ENCODE peak calls at places on chromosomes 16 and 17, in ten cellular contexts. Y, Q, G, O, H, C, X, M, A and V are unnamed samples.

GRCh38 chr17:37802061-37802460 is 57.2 kb upstream of the HNF1B start:
- DNase-seq in Y (no peak), Q (no peak), G (no peak), O (no peak), H (peak), C (no peak), X (no peak), M (no peak), A (no peak), V (no peak)

GRCh38 chr17:3475812-3476686 is at the start of gene ASPA:
- DNase-seq in Y (no peak), Q (no peak), G (no peak), O (no peak), H (no peak), C (no peak), X (no peak), M (no peak), A (no peak), V (peak)

GRCh38 chr17:52150935-52151334 is 7.6 kb downstream of the CA10 start:
- DNase-seq in Y (no peak), Q (no peak), G (no peak), O (no peak), H (no peak), C (no peak), X (no peak), M (no peak), A (no peak), V (no peak)

GRCh38 chr16:58187657-58188430 is 10.1 kb downstream of the CSNK2A2 start:
- DNase-seq in Y (no peak), Q (no peak), G (no peak), O (no peak), H (peak), C (no peak), X (no peak), M (no peak), A (no peak), V (no peak)

GRCh38 chr17:1785925-1786324 is 24.1 kb downstream of the SERPINF1 start:
- DNase-seq in Y (no peak), Q (no peak), G (no peak), O (no peak), H (no peak), C (no peak), X (no peak), M (no peak), A (no peak), V (no peak)

GRCh38 chr16:20849587-20850390 is 43.5 kb downstream of the REXO5 start:
- DNase-seq in Y (peak), Q (peak), G (peak), O (peak), H (peak), C (peak), X (no peak), M (peak), A (peak), V (no peak)

GRCh38 chr16:25210758-25211157 is 6.0 kb upstream of the AQP8 start:
- DNase-seq in Y (no peak), Q (no peak), G (no peak), O (peak), H (peak), C (no peak), X (no peak), M (no peak), A (peak), V (peak)

GRCh38 chr17:16516594-16517018 is 24.6 kb upstream of the LRRC75A start:
- DNase-seq in Y (no peak), Q (peak), G (no peak), O (peak), H (peak), C (peak), X (no peak), M (no peak), A (no peak), V (peak)

GRCh38 chr17:61337247-61337812 is 62.3 kb upstream of the TBX2 start:
- DNase-seq in Y (no peak), Q (no peak), G (no peak), O (peak), H (peak), C (peak), X (no peak), M (no peak), A (no peak), V (no peak)

GRCh38 chr16:48146131-48146530 is 9.7 kb downstream of the ABCC12 start:
- DNase-seq in Y (no peak), Q (no peak), G (no peak), O (no peak), H (no peak), C (no peak), X (no peak), M (no peak), A (no peak), V (no peak)

GRCh38 chr16:86942469-86943175 is 364.3 kb downstream of the FOXL1 start:
- DNase-seq in Y (no peak), Q (no peak), G (no peak), O (peak), H (peak), C (no peak), X (no peak), M (no peak), A (peak), V (no peak)

GRCh38 chr16:67926181-67926742 is 5.4 kb downstream of the CTRL start:
- DNase-seq in Y (peak), Q (no peak), G (no peak), O (peak), H (peak), C (no peak), X (no peak), M (no peak), A (no peak), V (no peak)

GRCh38 chr16:71515026-71515425 is 11.2 kb upstream of the CHST4 start:
- DNase-seq in Y (peak), Q (no peak), G (peak), O (no peak), H (no peak), C (no peak), X (no peak), M (no peak), A (no peak), V (no peak)

GRCh38 chr17:79760197-79760906 is 17.6 kb upstream of the CBX2 start:
- DNase-seq in Y (no peak), Q (no peak), G (no peak), O (no peak), H (no peak), C (no peak), X (no peak), M (peak), A (no peak), V (no peak)

GRCh38 chr16:9091867-9092281 is 430 bp downstream of the HAPSTR1 start:
- DNase-seq in Y (no peak), Q (no peak), G (peak), O (no peak), H (peak), C (no peak), X (no peak), M (peak), A (no peak), V (no peak)

GRCh38 chr17:55652114-55652513 is 70.5 kb downstream of the TMEM100 start:
- DNase-seq in Y (no peak), Q (no peak), G (no peak), O (no peak), H (no peak), C (no peak), X (no peak), M (no peak), A (no peak), V (no peak)

GRCh38 chr17:13212861-13213260 is 195.0 kb upstream of the ELAC2 start:
- DNase-seq in Y (no peak), Q (no peak), G (no peak), O (no peak), H (no peak), C (no peak), X (no peak), M (no peak), A (no peak), V (no peak)

GRCh38 chr17:59165933-59166342 is 10.4 kb downstream of the PRR11 start:
- DNase-seq in Y (peak), Q (no peak), G (peak), O (peak), H (peak), C (no peak), X (no peak), M (no peak), A (no peak), V (peak)

GRCh38 chr16:29315916-29316517 is 90.5 kb downstream of the NPIPB11 start:
- DNase-seq in Y (peak), Q (no peak), G (peak), O (peak), H (no peak), C (no peak), X (no peak), M (no peak), A (no peak), V (no peak)

GRCh38 chr17:42132941-42133340 is 10.3 kb downstream of the HSPB9 start:
- DNase-seq in Y (no peak), Q (no peak), G (peak), O (no peak), H (peak), C (no peak), X (no peak), M (peak), A (peak), V (peak)

GRCh38 chr16:84729716-84730320 is 30.0 kb downstream of the USP10 start:
- DNase-seq in Y (no peak), Q (no peak), G (no peak), O (peak), H (no peak), C (no peak), X (no peak), M (no peak), A (no peak), V (no peak)

GRCh38 chr17:17376362-17376761 is 73.2 kb downstream of the NT5M start:
- DNase-seq in Y (no peak), Q (no peak), G (no peak), O (peak), H (no peak), C (no peak), X (no peak), M (peak), A (no peak), V (no peak)

GRCh38 chr16:16086653-16087446 is 136.4 kb downstream of the ABCC6 start:
- DNase-seq in Y (no peak), Q (no peak), G (no peak), O (no peak), H (no peak), C (peak), X (no peak), M (no peak), A (no peak), V (no peak)

GRCh38 chr16:50627419-50627818 is 53.7 kb downstream of the SNX20 start:
- DNase-seq in Y (peak), Q (peak), G (peak), O (no peak), H (no peak), C (peak), X (no peak), M (no peak), A (no peak), V (no peak)

GRCh38 chr17:2427910-2428309 is 27.1 kb upstream of the MNT start:
- DNase-seq in Y (no peak), Q (no peak), G (no peak), O (no peak), H (no peak), C (no peak), X (no peak), M (no peak), A (no peak), V (no peak)

GRCh38 chr17:79740413-79740812 is 9.7 kb downstream of the ENPP7 start:
- DNase-seq in Y (no peak), Q (no peak), G (no peak), O (no peak), H (no peak), C (no peak), X (no peak), M (no peak), A (no peak), V (no peak)

GRCh38 chr17:83160443-83161297 is 81.3 kb downstream of the METRNL start:
- DNase-seq in Y (no peak), Q (no peak), G (no peak), O (no peak), H (no peak), C (no peak), X (no peak), M (no peak), A (no peak), V (no peak)

GRCh38 chr17:77881545-77881944 is 77.0 kb upstream of the TNRC6C start:
- DNase-seq in Y (no peak), Q (no peak), G (peak), O (no peak), H (peak), C (peak), X (peak), M (peak), A (peak), V (no peak)

GRCh38 chr17:29038511-29039300 is 4.2 kb upstream of the PIPOX start:
- DNase-seq in Y (no peak), Q (no peak), G (no peak), O (no peak), H (no peak), C (no peak), X (no peak), M (no peak), A (no peak), V (no peak)

GRCh38 chr17:1490643-1491405 is 1.7 kb downstream of the MYO1C start:
- DNase-seq in Y (peak), Q (peak), G (peak), O (peak), H (peak), C (peak), X (no peak), M (peak), A (no peak), V (no peak)

GRCh38 chr16:58462997-58463891 is 36.7 kb upstream of the NDRG4 start:
- DNase-seq in Y (peak), Q (no peak), G (no peak), O (no peak), H (no peak), C (no peak), X (no peak), M (peak), A (no peak), V (no peak)

GRCh38 chr16:10606607-10607006 is 26.2 kb upstream of the EMP2 start:
- DNase-seq in Y (no peak), Q (no peak), G (no peak), O (no peak), H (no peak), C (no peak), X (no peak), M (no peak), A (no peak), V (no peak)

GRCh38 chr16:23838485-23839142 is 2.8 kb downstream of the PRKCB start:
- DNase-seq in Y (no peak), Q (no peak), G (no peak), O (no peak), H (no peak), C (no peak), X (no peak), M (no peak), A (no peak), V (no peak)

GRCh38 chr16:14365200-14365851 is 264.7 kb downstream of the PARN start:
- DNase-seq in Y (no peak), Q (no peak), G (no peak), O (no peak), H (peak), C (no peak), X (no peak), M (no peak), A (no peak), V (no peak)

GRCh38 chr17:43645765-43646481 is 15.8 kb downstream of the MEOX1 start:
- DNase-seq in Y (peak), Q (peak), G (peak), O (peak), H (no peak), C (peak), X (no peak), M (peak), A (no peak), V (no peak)

GRCh38 chr16:1964046-1964505 is 550 bp downstream of the RPS2 start:
- DNase-seq in Y (no peak), Q (peak), G (no peak), O (no peak), H (no peak), C (no peak), X (no peak), M (peak), A (no peak), V (no peak)

GRCh38 chr16:4733747-4734062 is 366 bp downstream of the ANKS3 start:
- DNase-seq in Y (no peak), Q (no peak), G (peak), O (no peak), H (no peak), C (no peak), X (no peak), M (no peak), A (no peak), V (no peak)

GRCh38 chr17:38415250-38416194 is 12.7 kb upstream of the ARHGAP23 start:
- DNase-seq in Y (peak), Q (no peak), G (no peak), O (peak), H (peak), C (no peak), X (no peak), M (no peak), A (no peak), V (no peak)

DNA sequence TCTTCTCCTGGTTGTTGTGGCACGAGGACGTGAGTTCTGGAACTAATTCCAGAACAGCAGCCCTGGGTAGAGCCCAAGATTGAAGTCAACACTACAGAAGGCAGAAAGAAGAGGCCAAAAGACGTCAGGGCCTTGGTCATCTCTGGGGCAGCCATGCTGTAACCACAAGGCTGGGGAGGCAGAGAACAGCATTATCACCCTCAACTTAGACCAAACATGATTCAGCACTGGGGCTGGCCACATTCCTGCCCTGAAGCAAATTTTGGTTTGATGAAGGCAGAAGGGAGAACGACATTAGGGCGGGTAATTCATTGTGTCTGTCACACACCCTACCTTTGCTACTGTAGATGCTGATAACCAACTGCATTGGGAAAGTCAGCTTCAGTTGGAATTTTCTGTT is 9.7 kb upstream of the ALOX15B start:
- DNase-seq in Y (no peak), Q (no peak), G (no peak), O (peak), H (no peak), C (no peak), X (no peak), M (no peak), A (peak), V (no peak)
- H3K4me3 ChIP-seq in Y (no peak), Q (no peak), G (no peak), O (no peak), H (no peak), C (no peak), X (no peak), M (no peak), A (no peak), V (no peak)

GRCh38 chr17:33330877-33331276 is 37.8 kb upstream of the ASIC2 start:
- DNase-seq in Y (no peak), Q (no peak), G (no peak), O (no peak), H (no peak), C (no peak), X (no peak), M (no peak), A (no peak), V (no peak)
- TF ChIP-seq CTCF in Y (peak), Q (no peak), G (no peak), O (no peak), H (no peak), C (no peak), X (no peak), M (no peak), A (no peak), V (no peak)

DNA sequence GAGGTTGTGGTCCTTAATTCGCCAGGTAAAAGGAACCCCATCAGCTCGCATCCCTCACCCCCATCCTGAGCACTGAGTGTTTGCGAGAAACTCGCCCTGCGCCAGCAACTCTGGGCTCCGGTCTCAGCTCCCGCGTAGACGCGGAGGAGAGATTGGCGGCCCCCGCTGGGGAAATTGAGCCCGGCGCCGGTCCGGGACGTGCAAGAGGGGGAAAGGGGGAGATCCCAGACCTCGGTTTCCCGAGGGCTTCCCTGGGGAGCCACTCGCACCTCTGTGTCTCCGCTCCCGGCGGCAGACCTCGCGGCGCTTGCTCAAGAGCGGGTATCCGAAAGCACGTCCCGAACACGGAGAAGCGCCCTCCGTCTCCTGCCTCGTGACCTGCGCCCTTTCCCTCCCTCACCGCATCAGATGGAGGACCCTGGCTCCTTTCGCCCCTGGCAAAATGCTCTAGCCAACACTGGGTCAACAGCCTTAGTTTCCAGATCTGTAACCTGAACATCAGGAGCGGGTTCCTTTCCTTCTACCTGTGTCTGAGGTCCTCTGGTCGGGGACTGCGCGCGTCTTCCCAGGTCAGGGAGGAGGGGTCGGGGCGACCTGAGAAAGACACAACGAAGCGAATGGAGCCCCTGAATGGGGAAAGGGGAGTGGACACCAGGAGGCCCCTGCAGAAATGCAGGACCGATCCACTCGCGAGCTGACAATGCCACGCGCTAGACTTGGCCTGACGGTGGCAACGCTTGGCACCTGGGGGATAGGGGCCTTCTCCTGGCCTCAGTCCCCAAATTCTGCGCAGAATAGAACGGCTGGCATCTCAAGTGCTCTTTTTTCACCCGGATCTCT is 2.9 kb upstream of the SOX9 start:
- DNase-seq in Y (peak), Q (no peak), G (peak), O (no peak), H (peak), C (no peak), X (no peak), M (no peak), A (no peak), V (no peak)
- H3K4me3 ChIP-seq in Y (peak), Q (no peak), G (no peak), O (no peak), H (peak), C (no peak), X (peak), M (peak), A (peak), V (peak)

GRCh38 chr17:10875411-10875810 is 37.5 kb upstream of the PIRT start:
- DNase-seq in Y (peak), Q (peak), G (peak), O (peak), H (no peak), C (no peak), X (no peak), M (no peak), A (no peak), V (no peak)

GRCh38 chr17:10879110-10879509 is 41.2 kb upstream of the PIRT start:
- DNase-seq in Y (peak), Q (no peak), G (peak), O (peak), H (no peak), C (no peak), X (no peak), M (peak), A (no peak), V (no peak)

GRCh38 chr17:10870651-10871050 is 32.8 kb upstream of the PIRT start:
- DNase-seq in Y (no peak), Q (no peak), G (no peak), O (no peak), H (no peak), C (no peak), X (no peak), M (no peak), A (no peak), V (no peak)

GRCh38 chr17:10871914-10872313 is 34.0 kb upstream of the PIRT start:
- DNase-seq in Y (no peak), Q (no peak), G (peak), O (no peak), H (no peak), C (no peak), X (no peak), M (no peak), A (no peak), V (no peak)

DNA sequence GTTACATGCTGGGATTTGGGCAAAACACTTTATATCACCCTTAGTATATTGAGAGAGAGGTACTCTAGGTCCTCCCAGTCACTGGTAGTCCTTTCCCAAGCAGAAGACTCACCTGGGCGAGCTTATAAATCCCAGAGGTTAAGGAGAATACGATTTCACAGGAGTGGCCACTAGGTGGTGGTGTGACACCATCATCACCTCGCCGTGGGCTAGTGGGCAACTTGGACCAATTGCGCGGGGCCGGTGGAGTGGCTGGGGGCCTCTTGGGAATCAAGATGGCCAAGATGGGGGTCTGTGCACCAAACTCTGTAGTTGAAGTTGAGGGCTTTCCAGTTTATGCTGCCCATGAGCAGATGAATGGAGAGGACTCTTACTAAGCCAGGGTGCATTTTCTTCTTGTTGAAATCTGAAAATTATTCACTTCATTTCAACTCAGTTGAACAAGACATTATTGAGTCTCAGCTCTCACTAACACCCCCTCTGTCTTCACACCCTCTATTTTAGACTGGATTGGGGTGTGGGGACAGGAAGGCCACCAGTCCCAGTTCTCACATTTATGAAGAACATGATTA is 38.2 kb upstream of the PIRT start:
- DNase-seq in Y (peak), Q (no peak), G (peak), O (peak), H (peak), C (peak), X (no peak), M (no peak), A (no peak), V (no peak)
- TF ChIP-seq CTCF in Y (peak), Q (peak), G (no peak), O (peak), H (peak), C (peak), X (peak), M (peak), A (peak), V (peak)